ENCODE peak calls at places on chromosomes 5 and 9, in ten cellular contexts. F is NCI-H2081; K is left colon; U is WTC11; Q is stimulated activated CD8-positive, alpha-beta memory T cell treated with anti-CD3 and anti-CD28 coated beads, Interleukin-15, amount 100 ng/mL, for 24 hours; O is CD4-positive, alpha-beta T cell; M is cardiac fibroblast; D is activated CD4-positive, alpha-beta T cell treated with anti-CD3 and anti-CD28 coated beads, Interleukin-2, amount 50 U/mL, for 24 hours; L is stimulated activated CD4-positive, alpha-beta T cell treated with anti-CD3 and anti-CD28 coated beads, Interleukin-12 subunit alpha, Interleukin-12 subunit beta, amount 100 ng/mL, for 4 hours; I is neural crest cell. W is an unnamed sample.

GRCh38 chr9:94611638-94612068 is 18.0 kb upstream of the FBP2 start:
- DNase-seq in D (no peak), O (no peak), U (no peak), I (no peak), F (no peak), L (peak; percentile 27), M (no peak), Q (no peak), K (no peak), W (no peak)

GRCh38 chr5:179344301-179345178 is 721 bp downstream of the ADAMTS2 start:
- DNase-seq in F (no peak), L (no peak), Q (no peak), D (no peak), I (peak; percentile 27), M (peak; percentile 31), O (no peak), K (no peak), U (peak; percentile 30), W (no peak)

GRCh38 chr5:129496410-129496809 is 36.3 kb downstream of the ADAMTS19 start:
- DNase-seq in I (no peak), O (no peak), F (no peak), Q (no peak), D (no peak), M (peak; percentile 4), U (no peak), L (no peak), K (no peak), W (no peak)

GRCh38 chr5:73122875-73123810 is 2.8 kb downstream of the TMEM171 start:
- DNase-seq in K (no peak), M (peak; percentile 96), U (peak; percentile 49), F (no peak), L (no peak), O (no peak), I (no peak), D (no peak), Q (no peak), W (no peak)

GRCh38 chr5:74576941-74577456 is 63.5 kb downstream of the ENC1 start:
- DNase-seq in I (no peak), K (no peak), M (peak; percentile 67), Q (no peak), F (no peak), L (no peak), D (no peak), U (no peak), O (no peak), W (no peak)

GRCh38 chr5:146944764-146945710 is 66.5 kb upstream of the PPP2R2B start:
- DNase-seq in F (no peak), O (no peak), Q (no peak), M (no peak), D (no peak), I (no peak), L (no peak), K (no peak), U (no peak), W (no peak)

GRCh38 chr5:111680737-111681413 is 76.1 kb downstream of the NREP start:
- DNase-seq in D (no peak), M (peak; percentile 97), K (peak; percentile 69), I (no peak), F (peak; percentile 63), Q (no peak), O (no peak), U (no peak), L (no peak), W (peak; percentile 62)

GRCh38 chr9:133982971-133983720 is 9.0 kb downstream of the VAV2 start:
- DNase-seq in U (peak; percentile 9), I (no peak), Q (no peak), K (no peak), L (no peak), O (no peak), D (no peak), F (no peak), M (no peak), W (no peak)

GRCh38 chr9:126844085-126844484 is 16.4 kb upstream of the ZBTB34 start:
- DNase-seq in Q (no peak), D (no peak), I (no peak), U (no peak), F (no peak), L (no peak), K (no peak), M (peak; percentile 52), O (no peak), W (no peak)

GRCh38 chr9:4734150-4734549 is 6.9 kb downstream of the AK3 start:
- DNase-seq in M (no peak), I (no peak), L (no peak), O (no peak), F (no peak), U (no peak), K (no peak), D (no peak), Q (no peak), W (no peak)

GRCh38 chr5:73950441-73950873 is 324.5 kb downstream of the ARHGEF28 start:
- DNase-seq in K (no peak), L (no peak), M (no peak), O (no peak), F (no peak), U (no peak), I (no peak), D (no peak), Q (no peak), W (no peak)

GRCh38 chr5:160155017-160155725 is 35.9 kb upstream of the PWWP2A start:
- DNase-seq in K (no peak), I (no peak), L (no peak), U (no peak), Q (no peak), O (no peak), F (no peak), D (no peak), M (peak; percentile 49), W (no peak)

GRCh38 chr9:97362777-97363545 is 48.9 kb upstream of the TDRD7 start:
- DNase-seq in L (no peak), D (no peak), I (no peak), Q (no peak), M (no peak), U (no peak), F (no peak), O (no peak), K (no peak), W (no peak)

GRCh38 chr9:4092793-4093709 is 206.8 kb downstream of the GLIS3 start:
- DNase-seq in M (no peak), L (no peak), I (no peak), D (no peak), Q (no peak), F (no peak), O (no peak), U (no peak), K (no peak), W (no peak)

GRCh38 chr5:145906401-145906800 is 30.0 kb upstream of the SH3RF2 start:
- DNase-seq in L (no peak), O (no peak), U (no peak), K (no peak), Q (no peak), D (no peak), F (no peak), I (no peak), M (no peak), W (no peak)

GRCh38 chr5:31574777-31575176 is 42.7 kb downstream of the C5orf22 start:
- DNase-seq in Q (no peak), K (no peak), F (no peak), I (no peak), O (no peak), U (no peak), M (no peak), D (no peak), L (no peak), W (no peak)

GRCh38 chr5:63860379-63860778 is 101.9 kb downstream of the HTR1A start:
- DNase-seq in D (no peak), O (no peak), K (no peak), U (no peak), F (no peak), M (no peak), I (no peak), Q (no peak), L (no peak), W (no peak)

GRCh38 chr9:93827545-93828330 is 127.4 kb downstream of the BARX1 start:
- DNase-seq in L (peak; percentile 22), U (peak; percentile 81), K (no peak), M (peak; percentile 39), O (no peak), Q (no peak), F (no peak), D (no peak), I (peak; percentile 69), W (peak; percentile 90)

GRCh38 chr5:113538313-113538712 is 24.8 kb downstream of the YTHDC2 start:
- DNase-seq in I (no peak), M (no peak), K (no peak), U (no peak), O (no peak), L (no peak), F (no peak), Q (no peak), D (no peak), W (no peak)

GRCh38 chr5:37662789-37663475 is 176.9 kb downstream of the GDNF start:
- DNase-seq in D (no peak), Q (no peak), K (no peak), L (no peak), I (no peak), F (no peak), M (no peak), U (no peak), O (no peak), W (no peak)

GRCh38 chr5:107633171-107633901 is 37.4 kb downstream of the EFNA5 start:
- DNase-seq in I (no peak), Q (no peak), U (no peak), D (no peak), O (no peak), F (no peak), L (no peak), M (peak; percentile 68), K (no peak), W (no peak)

GRCh38 chr9:133772581-133772980 is 34.4 kb upstream of the SARDH start:
- DNase-seq in L (no peak), D (no peak), M (no peak), O (no peak), Q (no peak), U (no peak), K (no peak), I (no peak), F (no peak), W (peak; percentile 29)

GRCh38 chr5:3303777-3304176 is 291.9 kb upstream of the IRX1 start:
- DNase-seq in Q (no peak), O (no peak), K (no peak), F (no peak), L (no peak), M (no peak), D (no peak), U (no peak), I (no peak), W (peak; percentile 41)

GRCh38 chr5:149904293-149904886 is 40.2 kb downstream of the PDE6A start:
- DNase-seq in I (no peak), O (no peak), F (no peak), K (no peak), D (no peak), Q (no peak), U (no peak), L (no peak), M (no peak), W (no peak)

GRCh38 chr9:21267806-21268657 is 28.2 kb upstream of the IFNA14 start:
- DNase-seq in Q (no peak), F (no peak), U (no peak), I (no peak), K (no peak), O (no peak), D (no peak), L (no peak), M (no peak), W (no peak)

GRCh38 chr5:136066705-136067271 is 38.0 kb downstream of the TGFBI start:
- DNase-seq in Q (no peak), L (no peak), F (no peak), D (no peak), K (no peak), M (peak; percentile 55), O (no peak), I (no peak), U (no peak), W (peak; percentile 82)